ENCODE peak calls at places on chromosomes 11 and 22, in seven cellular contexts. One of them, this sample, is unnamed.

GRCh38 chr11:23995891-23996290 is 501.0 kb upstream of the LUZP2 start:
- DNase-seq in AG09309: no peak
- DNase-seq in GM12865: no peak
- DNase-seq in epithelial cell of proximal tubule: no peak
- DNase-seq in PC-9: no peak
- DNase-seq in heart left ventricle: no peak
- DNase-seq in AG04449: peak; percentile 40
- DNase-seq in this sample: no peak

GRCh38 chr11:18235394-18235926 is 1.1 kb downstream of the SAA4 start:
- DNase-seq in PC-9: no peak
- DNase-seq in AG09309: no peak
- DNase-seq in AG04449: no peak
- DNase-seq in GM12865: no peak
- DNase-seq in epithelial cell of proximal tubule: no peak
- DNase-seq in heart left ventricle: no peak
- DNase-seq in this sample: no peak

GRCh38 chr11:61756452-61757212 is 4.2 kb downstream of the MYRF start:
- DNase-seq in AG04449: no peak
- DNase-seq in epithelial cell of proximal tubule: no peak
- DNase-seq in GM12865: peak; percentile 54
- DNase-seq in PC-9: peak; percentile 42
- DNase-seq in AG09309: no peak
- DNase-seq in heart left ventricle: no peak
- DNase-seq in this sample: no peak

GRCh38 chr22:46156031-46156430 is 5.7 kb downstream of the PPARA start:
- DNase-seq in heart left ventricle: no peak
- DNase-seq in GM12865: no peak
- DNase-seq in AG04449: no peak
- DNase-seq in AG09309: no peak
- DNase-seq in epithelial cell of proximal tubule: no peak
- DNase-seq in PC-9: no peak
- DNase-seq in this sample: no peak

GRCh38 chr11:35918716-35919115 is 25.1 kb upstream of the LDLRAD3 start:
- DNase-seq in PC-9: no peak
- DNase-seq in GM12865: no peak
- DNase-seq in AG09309: no peak
- DNase-seq in epithelial cell of proximal tubule: no peak
- DNase-seq in heart left ventricle: no peak
- DNase-seq in AG04449: no peak
- DNase-seq in this sample: no peak

GRCh38 chr11:126431401-126432064 is 76.0 kb downstream of the ST3GAL4 start:
- DNase-seq in epithelial cell of proximal tubule: no peak
- DNase-seq in AG09309: peak; percentile 48
- DNase-seq in AG04449: peak; percentile 21
- DNase-seq in GM12865: no peak
- DNase-seq in PC-9: peak; percentile 68
- DNase-seq in heart left ventricle: peak; percentile 60
- DNase-seq in this sample: peak; percentile 35

GRCh38 chr11:18064450-18065048 is 18.5 kb upstream of the TPH1 start:
- DNase-seq in PC-9: no peak
- DNase-seq in GM12865: no peak
- DNase-seq in epithelial cell of proximal tubule: no peak
- DNase-seq in AG09309: no peak
- DNase-seq in heart left ventricle: no peak
- DNase-seq in AG04449: no peak
- DNase-seq in this sample: no peak

GRCh38 chr11:78030429-78031325 is 7.6 kb upstream of the KCTD14 start:
- DNase-seq in AG04449: no peak
- DNase-seq in PC-9: peak; percentile 92
- DNase-seq in AG09309: no peak
- DNase-seq in epithelial cell of proximal tubule: no peak
- DNase-seq in GM12865: no peak
- DNase-seq in heart left ventricle: peak; percentile 58
- DNase-seq in this sample: no peak

GRCh38 chr11:120188831-120189455 is 21.9 kb upstream of the OAF start:
- DNase-seq in epithelial cell of proximal tubule: no peak
- DNase-seq in PC-9: no peak
- DNase-seq in AG04449: no peak
- DNase-seq in AG09309: no peak
- DNase-seq in heart left ventricle: no peak
- DNase-seq in GM12865: no peak
- DNase-seq in this sample: no peak

GRCh38 chr22:24565077-24565476 is 9.3 kb downstream of the SNRPD3 start:
- DNase-seq in AG09309: no peak
- DNase-seq in epithelial cell of proximal tubule: no peak
- DNase-seq in PC-9: no peak
- DNase-seq in AG04449: no peak
- DNase-seq in heart left ventricle: no peak
- DNase-seq in GM12865: no peak
- DNase-seq in this sample: no peak

GRCh38 chr22:25392584-25392983 is 171.9 kb upstream of the GRK3 start:
- DNase-seq in AG04449: no peak
- DNase-seq in heart left ventricle: no peak
- DNase-seq in GM12865: no peak
- DNase-seq in epithelial cell of proximal tubule: no peak
- DNase-seq in AG09309: no peak
- DNase-seq in PC-9: no peak
- DNase-seq in this sample: no peak

GRCh38 chr11:36243641-36244040 is 45.6 kb downstream of the COMMD9 start:
- DNase-seq in heart left ventricle: no peak
- DNase-seq in PC-9: no peak
- DNase-seq in AG09309: no peak
- DNase-seq in AG04449: no peak
- DNase-seq in GM12865: no peak
- DNase-seq in epithelial cell of proximal tubule: no peak
- DNase-seq in this sample: no peak

GRCh38 chr22:23913306-23913660 is 19.1 kb downstream of the MIF start:
- DNase-seq in epithelial cell of proximal tubule: no peak
- DNase-seq in AG04449: no peak
- DNase-seq in PC-9: no peak
- DNase-seq in AG09309: no peak
- DNase-seq in heart left ventricle: no peak
- DNase-seq in GM12865: peak; percentile 78
- DNase-seq in this sample: no peak

GRCh38 chr11:130827697-130828377 is 88.4 kb downstream of the SNX19 start:
- DNase-seq in GM12865: peak; percentile 80
- DNase-seq in PC-9: peak; percentile 51
- DNase-seq in heart left ventricle: peak; percentile 63
- DNase-seq in epithelial cell of proximal tubule: no peak
- DNase-seq in AG04449: no peak
- DNase-seq in AG09309: no peak
- DNase-seq in this sample: no peak

GRCh38 chr11:15576759-15577158 is 462.0 kb downstream of the INSC start:
- DNase-seq in heart left ventricle: no peak
- DNase-seq in GM12865: no peak
- DNase-seq in AG04449: no peak
- DNase-seq in epithelial cell of proximal tubule: no peak
- DNase-seq in PC-9: no peak
- DNase-seq in AG09309: no peak
- DNase-seq in this sample: no peak

GRCh38 chr11:104372111-104372510 is 208.2 kb upstream of the PDGFD start:
- DNase-seq in AG04449: no peak
- DNase-seq in GM12865: no peak
- DNase-seq in AG09309: no peak
- DNase-seq in epithelial cell of proximal tubule: no peak
- DNase-seq in PC-9: no peak
- DNase-seq in heart left ventricle: no peak
- DNase-seq in this sample: no peak

GRCh38 chr11:10588904-10589303 is 20.4 kb upstream of the LYVE1 start:
- DNase-seq in AG04449: no peak
- DNase-seq in AG09309: no peak
- DNase-seq in heart left ventricle: no peak
- DNase-seq in epithelial cell of proximal tubule: no peak
- DNase-seq in PC-9: no peak
- DNase-seq in GM12865: no peak
- DNase-seq in this sample: no peak

GRCh38 chr22:35140879-35141745 is 75.2 kb downstream of the ISX start:
- DNase-seq in heart left ventricle: no peak
- DNase-seq in PC-9: peak; percentile 2
- DNase-seq in AG09309: no peak
- DNase-seq in AG04449: no peak
- DNase-seq in epithelial cell of proximal tubule: no peak
- DNase-seq in GM12865: peak; percentile 83
- DNase-seq in this sample: no peak

GRCh38 chr11:48006301-48006992 is 26.1 kb downstream of the PTPRJ start:
- DNase-seq in PC-9: peak; percentile 25
- DNase-seq in GM12865: peak; percentile 88
- DNase-seq in AG09309: peak; percentile 35
- DNase-seq in AG04449: no peak
- DNase-seq in epithelial cell of proximal tubule: no peak
- DNase-seq in heart left ventricle: no peak
- DNase-seq in this sample: no peak
- H3K4me3 ChIP-seq in PC-9: no peak overlapping the region
- H3K4me3 ChIP-seq in GM12865: no peak overlapping the region
- H3K4me3 ChIP-seq in AG09309: no peak overlapping the region
- H3K4me3 ChIP-seq in AG04449: no peak overlapping the region
- H3K4me3 ChIP-seq in epithelial cell of proximal tubule: no peak overlapping the region
- H3K4me3 ChIP-seq in heart left ventricle: no peak overlapping the region
- H3K4me3 ChIP-seq in this sample: no peak overlapping the region

GRCh38 chr22:29259253-29259899 is 8.4 kb downstream of the RHBDD3 start:
- DNase-seq in PC-9: no peak
- DNase-seq in heart left ventricle: no peak
- DNase-seq in AG04449: no peak
- DNase-seq in AG09309: no peak
- DNase-seq in GM12865: no peak
- DNase-seq in epithelial cell of proximal tubule: no peak
- DNase-seq in this sample: no peak
- TF ChIP-seq CTCF in PC-9: peak; percentile 27
- TF ChIP-seq CTCF in heart left ventricle: no peak
- TF ChIP-seq CTCF in AG04449: no peak
- TF ChIP-seq CTCF in AG09309: peak; percentile 11
- TF ChIP-seq CTCF in GM12865: no peak
- TF ChIP-seq CTCF in epithelial cell of proximal tubule: no peak
- TF ChIP-seq CTCF in this sample: no peak

DNA sequence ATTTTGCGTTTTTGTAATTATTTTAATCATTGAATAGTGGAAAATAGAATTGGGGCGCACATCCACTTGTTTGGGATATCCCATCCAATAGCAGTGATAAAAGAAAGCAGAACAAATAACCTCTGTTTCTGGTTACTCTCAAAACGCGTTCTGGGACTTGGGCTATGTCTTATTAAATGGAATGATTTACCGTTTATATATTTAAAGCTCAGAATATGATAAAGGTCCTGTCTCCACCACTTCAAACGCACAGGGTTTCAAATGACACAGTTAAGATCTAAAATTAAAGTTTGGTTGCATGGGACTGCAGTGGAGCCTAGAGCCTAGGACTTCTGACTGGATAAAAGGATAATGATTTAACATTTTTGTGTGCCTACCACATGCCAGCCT is 2.3 kb upstream of the HSPA8 start:
- DNase-seq in epithelial cell of proximal tubule: no peak
- DNase-seq in AG04449: no peak
- DNase-seq in AG09309: no peak
- DNase-seq in GM12865: no peak
- DNase-seq in heart left ventricle: no peak
- DNase-seq in PC-9: no peak
- DNase-seq in this sample: no peak
- H3K4me3 ChIP-seq in epithelial cell of proximal tubule: peak overlapping the region; percentile 95
- H3K4me3 ChIP-seq in AG04449: no peak overlapping the region
- H3K4me3 ChIP-seq in AG09309: no peak overlapping the region
- H3K4me3 ChIP-seq in GM12865: peak overlapping the region; percentile 89
- H3K4me3 ChIP-seq in heart left ventricle: peak overlapping the region; percentile 93
- H3K4me3 ChIP-seq in PC-9: peak overlapping the region; percentile 77
- H3K4me3 ChIP-seq in this sample: no peak overlapping the region

DNA sequence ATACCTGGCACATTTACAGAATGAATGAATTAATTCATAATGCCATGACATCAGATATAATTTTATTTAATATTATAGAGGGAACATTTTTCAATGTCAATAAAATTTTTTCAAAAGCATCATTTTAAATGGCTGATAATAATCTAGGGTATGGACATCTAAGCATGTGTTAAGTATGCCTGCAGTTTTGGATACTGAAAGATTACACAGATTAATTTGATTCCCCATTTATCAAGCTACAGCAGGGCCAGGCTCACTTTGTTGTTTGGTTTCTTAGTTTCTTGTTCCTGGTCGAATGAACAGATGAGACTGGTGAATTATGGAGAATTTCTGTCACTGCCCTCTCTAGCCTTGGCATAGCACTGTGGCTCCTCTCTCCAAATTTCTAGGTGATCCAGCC is 72.4 kb upstream of the E2F8 start:
- DNase-seq in AG09309: no peak
- DNase-seq in GM12865: no peak
- DNase-seq in heart left ventricle: no peak
- DNase-seq in epithelial cell of proximal tubule: no peak
- DNase-seq in PC-9: no peak
- DNase-seq in AG04449: no peak
- DNase-seq in this sample: no peak
- TF ChIP-seq CTCF in AG09309: no peak
- TF ChIP-seq CTCF in GM12865: no peak
- TF ChIP-seq CTCF in heart left ventricle: no peak
- TF ChIP-seq CTCF in epithelial cell of proximal tubule: no peak
- TF ChIP-seq CTCF in PC-9: no peak
- TF ChIP-seq CTCF in AG04449: no peak
- TF ChIP-seq CTCF in this sample: no peak

GRCh38 chr11:112762686-112763048 is 198.6 kb upstream of the NCAM1 start:
- DNase-seq in PC-9: no peak
- DNase-seq in heart left ventricle: no peak
- DNase-seq in epithelial cell of proximal tubule: no peak
- DNase-seq in GM12865: no peak
- DNase-seq in AG04449: no peak
- DNase-seq in AG09309: no peak
- DNase-seq in this sample: no peak
- H3K4me3 ChIP-seq in PC-9: no peak overlapping the region
- H3K4me3 ChIP-seq in heart left ventricle: no peak overlapping the region
- H3K4me3 ChIP-seq in epithelial cell of proximal tubule: no peak overlapping the region
- H3K4me3 ChIP-seq in GM12865: no peak overlapping the region
- H3K4me3 ChIP-seq in AG04449: no peak overlapping the region
- H3K4me3 ChIP-seq in AG09309: no peak overlapping the region
- H3K4me3 ChIP-seq in this sample: no peak overlapping the region

GRCh38 chr22:39308614-39309363 is 10.6 kb downstream of the RPL3 start:
- DNase-seq in epithelial cell of proximal tubule: no peak
- DNase-seq in GM12865: no peak
- DNase-seq in PC-9: peak; percentile 82
- DNase-seq in AG04449: peak; percentile 75
- DNase-seq in AG09309: peak; percentile 88
- DNase-seq in heart left ventricle: no peak
- DNase-seq in this sample: peak; percentile 82

GRCh38 chr22:39309881-39310714 is 9.3 kb downstream of the RPL3 start:
- DNase-seq in AG09309: no peak
- DNase-seq in heart left ventricle: no peak
- DNase-seq in epithelial cell of proximal tubule: no peak
- DNase-seq in PC-9: peak; percentile 24
- DNase-seq in GM12865: peak; percentile 45
- DNase-seq in AG04449: no peak
- DNase-seq in this sample: no peak

GRCh38 chr22:39306456-39307361 is 12.7 kb downstream of the RPL3 start:
- DNase-seq in heart left ventricle: no peak
- DNase-seq in PC-9: peak; percentile 65
- DNase-seq in AG04449: no peak
- DNase-seq in GM12865: peak; percentile 69
- DNase-seq in epithelial cell of proximal tubule: no peak
- DNase-seq in AG09309: no peak
- DNase-seq in this sample: no peak

GRCh38 chr22:39311592-39312400 is 7.6 kb downstream of the RPL3 start:
- DNase-seq in AG09309: no peak
- DNase-seq in heart left ventricle: no peak
- DNase-seq in PC-9: no peak
- DNase-seq in epithelial cell of proximal tubule: no peak
- DNase-seq in GM12865: peak; percentile 53
- DNase-seq in AG04449: no peak
- DNase-seq in this sample: no peak

GRCh38 chr22:39309364-39309861 is 10.0 kb downstream of the RPL3 start:
- DNase-seq in AG04449: no peak
- DNase-seq in heart left ventricle: no peak
- DNase-seq in AG09309: no peak
- DNase-seq in PC-9: peak; percentile 49
- DNase-seq in epithelial cell of proximal tubule: no peak
- DNase-seq in GM12865: no peak
- DNase-seq in this sample: no peak
- TF ChIP-seq CTCF in AG04449: peak; percentile 11
- TF ChIP-seq CTCF in heart left ventricle: no peak
- TF ChIP-seq CTCF in AG09309: peak; percentile 19
- TF ChIP-seq CTCF in PC-9: peak; percentile 47
- TF ChIP-seq CTCF in epithelial cell of proximal tubule: peak; percentile 15
- TF ChIP-seq CTCF in GM12865: peak; percentile 12
- TF ChIP-seq CTCF in this sample: peak; percentile 45